ENCODE peak calls at places on chromosomes 4 and X, in eight cellular contexts. H is RWPE1; Z is Peyer's patch; G is fibroblast of lung; W is MM.1S; C is astrocyte of the cerebellum; I is stimulated activated CD8-positive, alpha-beta memory T cell treated with anti-CD3 and anti-CD28 coated beads, Interleukin-4, amount 100 ng/mL, for 48 hours; O is mesothelial cell of epicardium. B is an unnamed sample.

GRCh38 chr4:122826596-122827257 is at the start of gene FGF2:
- DNase-seq in G (peak), I (peak), H (peak), O (peak), C (no peak), Z (peak), W (peak), B (peak)

GRCh38 chr4:176635372-176636261 is 157.1 kb downstream of the VEGFC start:
- DNase-seq in C (peak), I (no peak), H (peak), Z (no peak), O (no peak), W (no peak), G (peak), B (no peak)

GRCh38 chr4:7414736-7415510 is 19.8 kb downstream of the PSAPL1 start:
- DNase-seq in Z (no peak), C (no peak), I (no peak), H (no peak), W (no peak), G (no peak), O (no peak), B (peak)

GRCh38 chrX:28847423-28847822 is 260.2 kb downstream of the IL1RAPL1 start:
- DNase-seq in O (no peak), C (no peak), I (no peak), Z (no peak), G (peak), H (peak), W (no peak), B (peak)

GRCh38 chrX:74925210-74926088 is at the start of gene NEXMIF:
- DNase-seq in W (peak), Z (peak), G (peak), C (no peak), H (peak), I (peak), O (no peak), B (no peak)

GRCh38 chr4:112327950-112328349 is 30.8 kb downstream of the ALPK1 start:
- DNase-seq in I (no peak), Z (no peak), G (peak), C (peak), O (no peak), H (peak), W (peak), B (no peak)

GRCh38 chr4:183241322-183241640 is 78.8 kb downstream of the CLDN22 start:
- DNase-seq in G (peak), I (no peak), W (no peak), H (peak), C (peak), O (no peak), Z (no peak), B (peak)

GRCh38 chr4:1009647-1010521 is 1.5 kb upstream of the FGFRL1 start:
- DNase-seq in O (peak), I (peak), W (no peak), G (peak), C (no peak), Z (peak), H (peak), B (peak)

GRCh38 chr4:156169011-156169410 is 215.3 kb upstream of the CTSO start:
- DNase-seq in G (peak), C (peak), Z (no peak), I (no peak), W (peak), H (peak), O (peak), B (peak)

GRCh38 chr4:122689972-122690371 is 42.5 kb upstream of the BBS12 start:
- DNase-seq in Z (no peak), G (no peak), O (no peak), C (no peak), H (no peak), W (peak), I (peak), B (no peak)

GRCh38 chr4:1808851-1809753 is 16.0 kb downstream of the FGFR3 start:
- DNase-seq in G (no peak), W (no peak), O (no peak), H (no peak), Z (no peak), C (no peak), I (no peak), B (no peak)

GRCh38 chr4:146243141-146243882 is 29.0 kb downstream of the REELD1 start:
- DNase-seq in W (no peak), C (no peak), H (no peak), I (peak), Z (peak), O (no peak), G (no peak), B (no peak)

GRCh38 chrX:149199734-149200133 is 305.4 kb downstream of the IDS start:
- DNase-seq in I (no peak), Z (no peak), C (no peak), O (no peak), W (no peak), G (no peak), H (no peak), B (no peak)

GRCh38 chr4:1357356-1358248 is 10.6 kb downstream of the UVSSA start:
- DNase-seq in W (no peak), H (no peak), O (no peak), I (no peak), C (no peak), G (no peak), Z (no peak), B (no peak)

GRCh38 chrX:1598876-1599790 is 7.7 kb downstream of the AKAP17A start:
- DNase-seq in I (peak), G (no peak), Z (no peak), H (no peak), C (no peak), O (peak), W (no peak), B (peak)

GRCh38 chr4:77010841-77011354 is 61.3 kb downstream of the SEPTIN11 start:
- DNase-seq in O (no peak), Z (no peak), I (no peak), W (no peak), C (no peak), H (peak), G (peak), B (no peak)

GRCh38 chrX:131812847-131813825 is 210.0 kb upstream of the STK26 start:
- DNase-seq in C (peak), W (peak), I (peak), Z (peak), G (no peak), H (no peak), O (no peak), B (no peak)